ENCODE peak calls at places on chromosomes 7 and 10, in nine cellular contexts. L, W, F, B, C, I, T, S and A are unnamed samples.

GRCh38 chr7:219581-220150 is 27.3 kb downstream of the FAM20C start:
- DNase-seq in L (no peak), W (no peak), F (no peak), B (no peak), C (no peak), I (no peak), T (no peak), S (no peak), A (no peak)

GRCh38 chr7:94923412-94923811 is 16.0 kb downstream of the PPP1R9A start:
- DNase-seq in L (no peak), W (no peak), F (no peak), B (no peak), C (no peak), I (no peak), T (no peak), S (no peak), A (no peak)

GRCh38 chr7:155375337-155376277 is 77.9 kb downstream of the INSIG1 start:
- DNase-seq in L (no peak), W (no peak), F (no peak), B (no peak), C (no peak), I (no peak), T (no peak), S (no peak), A (no peak)

GRCh38 chr7:98679741-98680140 is 62.7 kb downstream of the NPTX2 start:
- DNase-seq in L (no peak), W (no peak), F (no peak), B (no peak), C (no peak), I (peak; percentile 59), T (no peak), S (no peak), A (no peak)

GRCh38 chr7:54728411-54728810 is 30.6 kb downstream of the SEC61G start:
- DNase-seq in L (no peak), W (no peak), F (no peak), B (no peak), C (no peak), I (no peak), T (no peak), S (no peak), A (no peak)

GRCh38 chr10:113441220-113441619 is 111.6 kb upstream of the HABP2 start:
- DNase-seq in L (no peak), W (no peak), F (no peak), B (no peak), C (no peak), I (peak; percentile 3), T (no peak), S (no peak), A (peak; percentile 13)

GRCh38 chr10:29163746-29164145 is 125.1 kb upstream of the LYZL1 start:
- DNase-seq in L (no peak), W (no peak), F (no peak), B (no peak), C (no peak), I (peak; percentile 35), T (no peak), S (peak; percentile 60), A (no peak)

GRCh38 chr10:71963351-71963755 is 842 bp upstream of the CHST3 start:
- DNase-seq in L (no peak), W (no peak), F (no peak), B (no peak), C (no peak), I (no peak), T (no peak), S (no peak), A (no peak)

GRCh38 chr7:84809877-84810276 is 377.0 kb downstream of the SEMA3D start:
- DNase-seq in L (no peak), W (no peak), F (no peak), B (no peak), C (no peak), I (no peak), T (no peak), S (no peak), A (no peak)

GRCh38 chr7:136303162-136303561 is 326.0 kb upstream of the MTPN start:
- DNase-seq in L (no peak), W (no peak), F (no peak), B (no peak), C (no peak), I (peak; percentile 64), T (no peak), S (no peak), A (peak; percentile 17)

GRCh38 chr7:119377-120163 is 72.8 kb upstream of the FAM20C start:
- DNase-seq in L (no peak), W (no peak), F (no peak), B (no peak), C (peak; percentile 86), I (no peak), T (no peak), S (no peak), A (no peak)

GRCh38 chr7:39073432-39073831 is 95.7 kb downstream of the POU6F2 start:
- DNase-seq in L (no peak), W (no peak), F (no peak), B (no peak), C (no peak), I (peak; percentile 5), T (no peak), S (no peak), A (no peak)

GRCh38 chr10:33376476-33376875 is 42.0 kb upstream of the NRP1 start:
- DNase-seq in L (no peak), W (no peak), F (no peak), B (no peak), C (no peak), I (no peak), T (no peak), S (no peak), A (peak; percentile 24)

GRCh38 chr7:138753611-138754010 is 44.2 kb upstream of the TMEM213 start:
- DNase-seq in L (no peak), W (no peak), F (peak; percentile 38), B (no peak), C (no peak), I (no peak), T (no peak), S (no peak), A (no peak)

GRCh38 chr10:34341473-34341872 is 473.6 kb downstream of the PARD3 start:
- DNase-seq in L (no peak), W (no peak), F (no peak), B (no peak), C (no peak), I (no peak), T (no peak), S (no peak), A (no peak)

GRCh38 chr7:70571403-70571911 is 560.5 kb upstream of the GALNT17 start:
- DNase-seq in L (no peak), W (no peak), F (no peak), B (no peak), C (no peak), I (no peak), T (no peak), S (peak; percentile 51), A (no peak)

GRCh38 chr10:15515207-15515606 is 144.1 kb upstream of the FAM171A1 start:
- DNase-seq in L (no peak), W (no peak), F (no peak), B (peak; percentile 42), C (no peak), I (no peak), T (no peak), S (no peak), A (no peak)

GRCh38 chr7:150340024-150340749 is 1.2 kb downstream of the RARRES2 start:
- DNase-seq in L (no peak), W (no peak), F (no peak), B (no peak), C (no peak), I (peak; percentile 79), T (no peak), S (peak; percentile 73), A (peak; percentile 56)

GRCh38 chr10:111890046-111890445 is 293.5 kb downstream of the GPAM start:
- DNase-seq in L (no peak), W (no peak), F (no peak), B (no peak), C (no peak), I (no peak), T (no peak), S (no peak), A (no peak)

GRCh38 chr7:112573302-112574039 is 92.7 kb downstream of the LSMEM1 start:
- DNase-seq in L (no peak), W (peak; percentile 89), F (no peak), B (no peak), C (no peak), I (peak; percentile 12), T (no peak), S (peak; percentile 10), A (no peak)

GRCh38 chr7:5360451-5360850 is 63.2 kb downstream of the TNRC18 start:
- DNase-seq in L (no peak), W (no peak), F (no peak), B (no peak), C (no peak), I (no peak), T (no peak), S (no peak), A (no peak)

GRCh38 chr10:104035107-104035816 is 50.4 kb downstream of the COL17A1 start:
- DNase-seq in L (no peak), W (no peak), F (no peak), B (no peak), C (no peak), I (no peak), T (no peak), S (no peak), A (no peak)

GRCh38 chr7:135509589-135509838 is 388 bp downstream of the CNOT4 start:
- DNase-seq in L (no peak), W (no peak), F (no peak), B (no peak), C (no peak), I (no peak), T (no peak), S (no peak), A (no peak)

GRCh38 chr7:57426629-57427003 is 23.4 kb upstream of the ZNF716 start:
- DNase-seq in L (no peak), W (no peak), F (no peak), B (no peak), C (peak; percentile 38), I (no peak), T (no peak), S (no peak), A (no peak)

GRCh38 chr7:13155188-13155587 is 467.8 kb downstream of the ARL4A start:
- DNase-seq in L (no peak), W (no peak), F (no peak), B (no peak), C (no peak), I (peak; percentile 15), T (no peak), S (no peak), A (no peak)

GRCh38 chr10:74748632-74749031 is 77.8 kb upstream of the KAT6B start:
- DNase-seq in L (no peak), W (no peak), F (no peak), B (no peak), C (no peak), I (no peak), T (no peak), S (no peak), A (no peak)

GRCh38 chr10:63522129-63522687 is 1.0 kb downstream of the REEP3 start:
- DNase-seq in L (no peak), W (peak; percentile 54), F (no peak), B (no peak), C (no peak), I (no peak), T (no peak), S (peak; percentile 47), A (peak; percentile 26)

GRCh38 chr7:116227678-116228239 is 17.4 kb downstream of the TES start:
- DNase-seq in L (no peak), W (peak; percentile 68), F (no peak), B (no peak), C (no peak), I (peak; percentile 83), T (no peak), S (peak; percentile 42), A (peak; percentile 93)

GRCh38 chr10:115937756-115938032 is 335.3 kb downstream of the GFRA1 start:
- DNase-seq in L (no peak), W (no peak), F (no peak), B (no peak), C (no peak), I (no peak), T (no peak), S (no peak), A (no peak)